ENCODE peak calls at places on chromosomes 4 and X, in five cellular contexts. H, U, T, L and N are unnamed samples.

GRCh38 chr4:168797176-168797575 is 212.9 kb downstream of the CBR4 start:
- DNase-seq in H (peak), U (no peak), T (no peak), L (peak), N (peak)

GRCh38 chrX:36869457-36869856 is 138.7 kb upstream of the FAM47C start:
- DNase-seq in H (no peak), U (no peak), T (no peak), L (no peak), N (no peak)

GRCh38 chr4:99853993-99854392 is 37.4 kb downstream of the DAPP1 start:
- DNase-seq in H (no peak), U (no peak), T (no peak), L (no peak), N (no peak)

GRCh38 chr4:169492436-169493163 is 119.8 kb downstream of the NEK1 start:
- DNase-seq in H (peak), U (no peak), T (peak), L (peak), N (peak)

GRCh38 chr4:16079046-16079445 is 4.8 kb downstream of the PROM1 start:
- DNase-seq in H (peak), U (no peak), T (no peak), L (no peak), N (no peak)

GRCh38 chr4:179095585-179096228 is 1653.5 kb upstream of the AGA start:
- DNase-seq in H (no peak), U (no peak), T (no peak), L (peak), N (no peak)

GRCh38 chrX:3345281-3346081 is 971 bp downstream of the MXRA5 start:
- DNase-seq in H (peak), U (peak), T (peak), L (no peak), N (peak)

GRCh38 chr4:173492315-173492714 is 37.7 kb downstream of the HAND2 start:
- DNase-seq in H (no peak), U (no peak), T (no peak), L (no peak), N (no peak)

GRCh38 chrX:347351-348117 is 28.9 kb upstream of the GTPBP6 start:
- DNase-seq in H (no peak), U (no peak), T (no peak), L (no peak), N (no peak)

GRCh38 chrX:110004970-110005369 is 2.1 kb downstream of the TMEM164 start:
- DNase-seq in H (no peak), U (no peak), T (no peak), L (no peak), N (no peak)

GRCh38 chr4:30555778-30556177 is 164.4 kb upstream of the PCDH7 start:
- DNase-seq in H (no peak), U (no peak), T (no peak), L (no peak), N (no peak)

GRCh38 chrX:52577464-52578173 is 60.8 kb upstream of the XAGE1B start:
- DNase-seq in H (no peak), U (no peak), T (no peak), L (no peak), N (no peak)

GRCh38 chr4:170025523-170026252 is 507 bp downstream of the MFAP3L start:
- DNase-seq in H (no peak), U (peak), T (peak), L (peak), N (no peak)

GRCh38 chr4:52201705-52202104 is 150.6 kb downstream of the SPATA18 start:
- DNase-seq in H (no peak), U (no peak), T (no peak), L (no peak), N (no peak)

GRCh38 chr4:121863787-121864186 is 6.5 kb downstream of the BBS7 start:
- DNase-seq in H (no peak), U (no peak), T (no peak), L (no peak), N (no peak)

GRCh38 chr4:16843831-16844508 is 54.5 kb downstream of the LDB2 start:
- DNase-seq in H (no peak), U (no peak), T (no peak), L (no peak), N (no peak)

GRCh38 chrX:130669233-130669632 is 233.8 kb downstream of the ENOX2 start:
- DNase-seq in H (peak), U (no peak), T (no peak), L (no peak), N (no peak)

GRCh38 chr4:76012388-76012801 is 5.1 kb upstream of the CXCL9 start:
- DNase-seq in H (peak), U (no peak), T (no peak), L (no peak), N (no peak)

GRCh38 chrX:129979207-129979920 is 3.1 kb upstream of the BCORL1 start:
- DNase-seq in H (no peak), U (peak), T (peak), L (no peak), N (no peak)

GRCh38 chr4:29853843-29854242 is 866.3 kb upstream of the PCDH7 start:
- DNase-seq in H (no peak), U (no peak), T (no peak), L (no peak), N (no peak)

GRCh38 chr4:64251779-64252178 is 157.5 kb downstream of the TECRL start:
- DNase-seq in H (no peak), U (no peak), T (no peak), L (no peak), N (no peak)

GRCh38 chr4:6023766-6024165 is 5.5 kb upstream of the C4orf50 start:
- DNase-seq in H (no peak), U (no peak), T (no peak), L (no peak), N (no peak)

GRCh38 chr4:173411106-173411703 is 12.3 kb upstream of the SCRG1 start:
- DNase-seq in H (peak), U (no peak), T (no peak), L (no peak), N (no peak)

GRCh38 chr4:14334166-14334565 is 668.1 kb upstream of the CPEB2 start:
- DNase-seq in H (no peak), U (no peak), T (no peak), L (no peak), N (no peak)

DNA sequence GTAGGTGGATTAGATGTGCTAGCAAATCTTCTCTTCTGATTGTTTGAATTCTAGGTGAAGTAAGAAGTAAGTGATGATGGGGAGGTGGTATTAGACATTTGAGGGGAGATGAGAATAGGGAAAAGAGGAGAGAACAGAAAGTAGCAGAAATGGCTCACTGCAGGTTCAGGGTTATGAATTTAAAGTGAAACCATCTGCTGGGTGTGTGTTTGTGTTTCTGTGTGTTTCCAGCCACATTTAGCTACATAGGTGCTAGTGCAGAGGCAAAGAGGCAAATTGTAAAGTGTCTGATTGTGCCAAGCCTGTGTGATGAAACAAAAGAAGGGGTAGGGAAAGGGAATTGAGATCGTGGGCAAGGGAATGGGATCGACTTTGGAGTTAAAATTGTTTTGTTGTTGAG is 50.6 kb downstream of the ZFX start:
- DNase-seq in H (no peak), U (no peak), T (no peak), L (no peak), N (no peak)
- H3K27ac ChIP-seq in H (no peak), U (no peak), T (no peak), L (no peak), N (no peak)

DNA sequence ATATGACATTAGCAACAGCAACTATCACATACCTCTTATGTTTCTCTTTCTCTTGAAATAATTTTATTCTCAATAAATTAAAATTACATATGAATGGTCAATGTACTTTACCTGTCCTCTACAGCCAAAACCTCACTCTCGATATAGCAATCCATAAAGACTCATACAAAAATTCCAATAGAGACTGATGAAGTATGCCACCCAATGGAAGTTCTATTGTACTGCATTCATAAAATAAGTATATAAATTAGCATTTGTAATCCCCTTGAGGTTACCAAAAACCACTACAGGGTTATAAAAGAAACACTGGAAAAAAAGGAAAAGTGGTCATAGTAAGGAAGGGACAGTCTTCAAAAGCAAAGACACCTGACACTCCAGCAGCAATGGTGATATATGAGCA is 32.8 kb downstream of the CLDN2 start:
- DNase-seq in H (no peak), U (no peak), T (no peak), L (peak), N (peak)
- TF ChIP-seq CTCF in H (peak), U (peak), T (no peak), L (peak), N (peak)

GRCh38 chrX:111361751-111362150 is 50.2 kb downstream of the DCX start:
- DNase-seq in H (no peak), U (no peak), T (no peak), L (no peak), N (no peak)

GRCh38 chrX:111360839-111361238 is 51.2 kb downstream of the DCX start:
- DNase-seq in H (no peak), U (no peak), T (no peak), L (no peak), N (no peak)

GRCh38 chrX:111365770-111366325 is 46.1 kb downstream of the DCX start:
- DNase-seq in H (no peak), U (no peak), T (no peak), L (no peak), N (no peak)

GRCh38 chrX:111363741-111364140 is 48.3 kb downstream of the DCX start:
- DNase-seq in H (no peak), U (no peak), T (no peak), L (no peak), N (no peak)
- H3K27ac ChIP-seq in H (no peak), U (no peak), T (no peak), L (no peak), N (no peak)

GRCh38 chrX:137233478-137233877 is 199.7 kb upstream of the GPR101 start:
- DNase-seq in H (no peak), U (no peak), T (no peak), L (no peak), N (no peak)

GRCh38 chrX:137234651-137235402 is 201.0 kb upstream of the GPR101 start:
- DNase-seq in H (no peak), U (no peak), T (no peak), L (no peak), N (no peak)

DNA sequence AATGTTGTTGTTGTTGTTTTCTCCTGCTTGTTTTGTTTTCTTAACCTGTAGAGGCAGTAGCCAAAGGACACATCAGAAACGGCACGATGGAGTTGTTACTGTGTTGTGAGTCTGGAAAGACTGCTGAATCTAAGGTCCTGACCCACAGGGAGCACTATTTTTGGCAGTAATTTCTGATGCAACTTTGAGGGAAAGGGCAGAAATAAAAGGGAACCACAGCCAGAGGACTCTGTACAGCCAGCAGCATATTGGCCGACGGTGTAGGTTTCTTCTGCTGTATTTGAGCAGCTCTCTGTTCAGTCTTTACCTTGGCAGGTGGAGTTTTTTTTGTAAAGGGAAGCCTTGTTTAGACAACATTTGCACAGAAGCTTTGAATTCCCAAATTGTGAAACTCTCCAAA is 203.0 kb upstream of the GPR101 start:
- DNase-seq in H (no peak), U (no peak), T (no peak), L (no peak), N (no peak)
- TF ChIP-seq CTCF in H (no peak), U (no peak), T (no peak), L (no peak), N (no peak)

GRCh38 chr4:8292388-8293107 is 23.0 kb downstream of the HTRA3 start:
- DNase-seq in H (no peak), U (peak), T (no peak), L (no peak), N (no peak)
- H3K27ac ChIP-seq in H (no peak), U (no peak), T (no peak), L (no peak), N (no peak)

GRCh38 chrX:95318882-95319281 is 1365.8 kb upstream of the DIAPH2 start:
- DNase-seq in H (peak), U (no peak), T (no peak), L (peak), N (no peak)
- TF ChIP-seq CTCF in H (peak), U (no peak), T (no peak), L (no peak), N (no peak)

GRCh38 chr4:137378393-137379290 is 153.7 kb downstream of the PCDH18 start:
- DNase-seq in H (no peak), U (no peak), T (no peak), L (no peak), N (peak)
- H3K27ac ChIP-seq in H (no peak), U (no peak), T (no peak), L (no peak), N (no peak)